ENCODE peak calls at places on chromosomes 13 and 19, in four cellular contexts. S is stimulated activated CD4-positive, alpha-beta T cell treated with anti-CD3 and anti-CD28 coated beads, Interleukin-15, amount 100 ng/mL, for 1 hour; O is left kidney; R is nephron progenitor cell. K is an unnamed sample.

GRCh38 chr13:43077906-43078305 is 54.5 kb downstream of the DNAJC15 start:
- DNase-seq in S (no peak), R (no peak), O (peak), K (no peak)

GRCh38 chr13:99103536-99103935 is 97.1 kb upstream of the UBAC2 start:
- DNase-seq in S (no peak), O (peak), R (no peak), K (no peak)

GRCh38 chr13:36850790-36851438 is 31.9 kb downstream of the RFXAP start:
- DNase-seq in R (peak), S (no peak), O (peak), K (no peak)

GRCh38 chr13:100124265-100124664 is 35.4 kb downstream of the PCCA start:
- DNase-seq in O (no peak), S (no peak), R (no peak), K (no peak)

GRCh38 chr13:101149735-101150380 is 266.4 kb downstream of the NALCN start:
- DNase-seq in O (peak), S (no peak), R (peak), K (no peak)

GRCh38 chr19:52248256-52248655 is 21.1 kb upstream of the ZNF766 start:
- DNase-seq in O (peak), R (peak), S (no peak), K (peak)

GRCh38 chr13:113586661-113587479 is 2.3 kb downstream of the TFDP1 start:
- DNase-seq in S (no peak), R (no peak), O (no peak), K (no peak)

GRCh38 chr13:21138561-21138960 is 37.8 kb downstream of the SKA3 start:
- DNase-seq in R (no peak), O (no peak), S (no peak), K (no peak)

GRCh38 chr19:7982651-7983099 is 22.8 kb downstream of the ELAVL1 start:
- DNase-seq in O (peak), R (peak), S (no peak), K (no peak)

GRCh38 chr13:102626928-102627327 is 30.1 kb downstream of the TPP2 start:
- DNase-seq in O (no peak), S (no peak), R (no peak), K (no peak)

GRCh38 chr13:112970552-112971287 is 1.7 kb downstream of the MCF2L start:
- DNase-seq in S (no peak), R (no peak), O (peak), K (no peak)

GRCh38 chr13:111853766-111854165 is 213.2 kb upstream of the SOX1 start:
- DNase-seq in R (no peak), S (no peak), O (peak), K (no peak)

GRCh38 chr13:111115051-111115840 is at the start of gene ARHGEF7:
- DNase-seq in R (peak), S (no peak), O (peak), K (no peak)

GRCh38 chr13:26759907-26760834 is at the start of gene GPR12:
- DNase-seq in R (peak), S (no peak), O (peak), K (no peak)

GRCh38 chr13:72383646-72384045 is 343.8 kb downstream of the MZT1 start:
- DNase-seq in S (no peak), R (no peak), O (no peak), K (no peak)

GRCh38 chr19:1261863-1262686 is 7.1 kb upstream of the CIRBP start:
- DNase-seq in R (no peak), O (peak), S (no peak), K (peak)

GRCh38 chr19:10083911-10084310 is 2.2 kb upstream of the SHFL start:
- DNase-seq in R (no peak), S (no peak), O (no peak), K (no peak)

GRCh38 chr13:75788494-75788991 is 152.4 kb downstream of the LMO7 start:
- DNase-seq in S (no peak), R (no peak), O (peak), K (peak)

GRCh38 chr13:108494991-108495661 is 134.3 kb upstream of the MYO16 start:
- DNase-seq in R (no peak), S (no peak), O (peak), K (no peak)

GRCh38 chr13:109114991-109115390 is 485.6 kb downstream of the MYO16 start:
- DNase-seq in S (no peak), R (no peak), O (no peak), K (no peak)

GRCh38 chr19:46727036-46727501 is 10.2 kb upstream of the PRKD2 start:
- DNase-seq in R (no peak), S (no peak), O (no peak), K (peak)

GRCh38 chr13:98297043-98297442 is 120.0 kb upstream of the RNF113B start:
- DNase-seq in O (no peak), R (no peak), S (no peak), K (no peak)

GRCh38 chr13:74452176-74452575 is 318.0 kb upstream of the KLF12 start:
- DNase-seq in O (no peak), R (no peak), S (no peak), K (no peak)

GRCh38 chr19:42021185-42021584 is 27.2 kb upstream of the ATP1A3 start:
- DNase-seq in R (no peak), S (no peak), O (no peak), K (no peak)

GRCh38 chr13:73816702-73817101 is 317.5 kb downstream of the KLF12 start:
- DNase-seq in S (no peak), R (no peak), O (no peak), K (no peak)

GRCh38 chr13:105908581-105908980 is 626.9 kb downstream of the EFNB2 start:
- DNase-seq in S (no peak), O (no peak), R (no peak), K (no peak)

GRCh38 chr13:112506046-112506445 is 81.9 kb downstream of the TUBGCP3 start:
- DNase-seq in R (no peak), O (no peak), S (no peak), K (no peak)

GRCh38 chr19:10292206-10292788 is 2.5 kb downstream of the ICAM5 start:
- DNase-seq in S (peak), O (peak), R (peak), K (peak)

GRCh38 chr13:86757236-86757978 is 913.8 kb upstream of the SLITRK5 start:
- DNase-seq in R (no peak), S (no peak), O (no peak), K (no peak)

GRCh38 chr13:49295231-49295630 is 47.5 kb downstream of the CDADC1 start:
- DNase-seq in S (no peak), O (no peak), R (no peak), K (no peak)

GRCh38 chr19:49231389-49231788 is 73.8 kb downstream of the TRPM4 start:
- DNase-seq in S (no peak), O (no peak), R (no peak), K (no peak)

GRCh38 chr19:3350014-3350663 is 16.2 kb upstream of the NFIC start:
- DNase-seq in S (no peak), O (no peak), R (no peak), K (no peak)

GRCh38 chr19:42233106-42233505 is 9.3 kb downstream of the GSK3A start:
- DNase-seq in R (no peak), S (no peak), O (no peak), K (no peak)

GRCh38 chr19:50861496-50862286 is 7.0 kb downstream of the KLK3 start:
- DNase-seq in O (peak), S (no peak), R (no peak), K (no peak)

GRCh38 chr19:18170714-18171255 is 2.8 kb upstream of the IFI30 start:
- DNase-seq in R (no peak), O (no peak), S (no peak), K (no peak)

GRCh38 chr19:10701955-10702307 is 692 bp downstream of the QTRT1 start:
- DNase-seq in S (no peak), O (peak), R (peak), K (no peak)

GRCh38 chr19:33862991-33863390 is 66.3 kb downstream of the KCTD15 start:
- DNase-seq in R (no peak), S (no peak), O (peak), K (no peak)

K was measured in PC-9.